ENCODE peak calls at places on chromosomes 1 and 21, in four cellular contexts. Z, P, U and M are unnamed samples.

GRCh38 chr1:54052470-54052933 is 502 bp downstream of the TMEM59 start:
- DNase-seq in Z (peak), U (peak), P (peak), M (no peak)

GRCh38 chr21:37159053-37159776 is 86.2 kb downstream of the TTC3 start:
- DNase-seq in P (no peak), U (no peak), Z (no peak), M (no peak)

GRCh38 chr1:13725714-13726175 is 25.8 kb downstream of the PRDM2 start:
- DNase-seq in P (no peak), U (peak), Z (peak), M (no peak)

GRCh38 chr1:214957330-214958137 is 125.0 kb upstream of the KCNK2 start:
- DNase-seq in Z (no peak), P (no peak), U (no peak), M (no peak)

GRCh38 chr1:28935293-28935692 is 20.9 kb downstream of the EPB41 start:
- DNase-seq in U (no peak), Z (no peak), P (no peak), M (no peak)

GRCh38 chr1:235790123-235790522 is 76.6 kb downstream of the LYST start:
- DNase-seq in Z (no peak), P (no peak), U (no peak), M (no peak)

GRCh38 chr1:22363403-22364325 is 88.0 kb upstream of the ZBTB40 start:
- DNase-seq in U (no peak), Z (no peak), P (no peak), M (no peak)

GRCh38 chr1:203669739-203670138 is 43.1 kb downstream of the ATP2B4 start:
- DNase-seq in U (no peak), Z (no peak), P (no peak), M (no peak)

GRCh38 chr1:7301346-7301993 is 469.6 kb upstream of the VAMP3 start:
- DNase-seq in Z (peak), P (no peak), U (no peak), M (no peak)

GRCh38 chr1:198326915-198327314 is 170.1 kb downstream of the NEK7 start:
- DNase-seq in P (no peak), U (no peak), Z (no peak), M (no peak)

DNA sequence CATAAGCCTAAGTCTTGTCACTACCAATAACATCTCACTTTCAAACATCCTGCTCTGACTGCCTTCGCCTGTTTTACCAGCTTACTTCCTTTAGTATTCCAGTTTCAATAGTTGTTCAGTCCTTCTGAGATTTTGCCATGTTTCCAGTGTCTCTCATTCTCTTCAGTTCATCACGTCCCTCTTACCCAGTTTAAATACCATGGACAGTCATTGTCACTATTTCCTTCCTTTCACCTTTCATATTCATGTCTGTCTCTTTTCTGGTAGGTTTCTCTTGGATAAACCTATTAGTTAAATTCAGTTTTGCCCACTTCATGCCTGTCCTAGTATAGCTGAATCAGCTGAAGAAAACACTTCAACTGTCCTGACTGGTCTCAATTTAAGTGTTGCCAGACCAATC is 5.9 kb downstream of the ATF6 start:
- DNase-seq in Z (no peak), P (no peak), U (no peak), M (no peak)
- TF ChIP-seq CTCF in Z (no peak), P (no peak), U (no peak), M (no peak)

GRCh38 chr1:44827197-44828002 is 15.7 kb downstream of the PTCH2 start:
- DNase-seq in P (no peak), Z (no peak), U (peak), M (no peak)
- TF ChIP-seq CTCF in P (no peak), Z (no peak), U (peak), M (no peak)

DNA sequence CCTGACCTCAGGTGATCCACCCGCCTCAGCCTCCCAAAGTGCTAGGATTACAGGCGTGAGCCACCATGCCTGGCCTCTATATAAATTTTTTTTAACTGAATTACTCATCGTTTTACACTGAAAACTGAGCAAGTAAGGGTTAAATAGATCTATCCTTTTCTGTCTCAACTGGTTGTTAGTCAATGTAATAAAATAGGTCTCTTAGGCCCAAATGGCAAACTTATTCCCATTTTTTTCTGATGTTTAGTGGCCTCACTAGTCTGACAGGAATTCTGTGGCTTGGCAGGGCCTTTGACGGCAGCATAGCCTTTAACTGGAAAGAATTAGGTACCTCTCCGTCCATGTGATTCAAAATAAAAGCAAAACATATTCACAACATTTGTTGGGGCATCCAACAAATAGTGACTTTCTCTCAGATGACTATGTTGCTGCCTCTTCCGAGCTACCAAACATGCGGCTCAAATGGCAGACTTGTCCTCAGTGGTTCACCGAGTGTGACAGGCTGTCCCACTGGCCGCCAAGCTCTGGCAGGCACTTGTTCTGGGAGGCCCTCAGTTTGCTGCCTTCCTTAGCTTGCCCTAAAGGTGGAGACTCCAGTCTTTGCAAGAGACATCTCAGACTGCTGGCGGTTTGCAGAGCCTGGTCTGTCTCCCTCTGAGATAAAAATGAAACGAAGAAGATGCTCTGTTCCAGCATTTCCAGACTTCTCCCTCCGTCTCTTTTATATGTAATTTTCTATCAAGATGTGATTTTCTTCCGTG is 17.4 kb downstream of the ATP1A4 start:
- DNase-seq in Z (no peak), U (peak), P (no peak), M (no peak)
- TF ChIP-seq CTCF in Z (no peak), U (peak), P (no peak), M (no peak)

GRCh38 chr1:153525088-153525713 is 10.6 kb downstream of the S100A6 start:
- DNase-seq in U (no peak), P (no peak), Z (no peak), M (no peak)
- TF ChIP-seq CTCF in U (no peak), P (no peak), Z (no peak), M (no peak)

GRCh38 chr1:12618661-12619395 is 818 bp upstream of the DHRS3 start:
- DNase-seq in U (peak), Z (peak), P (no peak), M (no peak)
- TF ChIP-seq CTCF in U (no peak), Z (no peak), P (no peak), M (no peak)

GRCh38 chr21:38702196-38702595 is 103.5 kb upstream of the ETS2 start:
- DNase-seq in P (no peak), Z (no peak), U (no peak), M (no peak)

GRCh38 chr21:38696617-38697016 is 109.1 kb upstream of the ETS2 start:
- DNase-seq in U (peak), Z (no peak), P (no peak), M (no peak)

DNA sequence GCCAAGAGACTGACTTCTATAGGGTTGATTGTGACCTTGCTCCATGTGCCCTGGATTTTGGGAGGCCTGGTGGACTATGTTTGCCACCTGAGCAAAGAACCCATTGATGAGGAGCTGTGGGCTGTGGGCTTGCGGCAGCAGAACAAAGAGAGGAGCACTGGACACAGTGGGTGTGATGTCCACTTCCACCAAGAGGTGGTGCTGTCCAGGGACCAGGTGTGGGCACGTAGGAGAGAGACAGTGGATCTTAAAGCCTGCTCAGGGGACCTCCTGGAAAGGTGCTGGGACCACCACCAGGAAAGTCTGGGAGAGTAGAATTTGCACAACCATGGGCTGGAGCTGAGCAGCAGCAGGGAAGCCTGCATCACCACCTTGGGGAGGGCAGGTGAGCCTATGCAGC is 106.7 kb upstream of the ETS2 start:
- DNase-seq in Z (no peak), P (no peak), U (peak), M (no peak)
- TF ChIP-seq CTCF in Z (peak), P (no peak), U (peak), M (no peak)

DNA sequence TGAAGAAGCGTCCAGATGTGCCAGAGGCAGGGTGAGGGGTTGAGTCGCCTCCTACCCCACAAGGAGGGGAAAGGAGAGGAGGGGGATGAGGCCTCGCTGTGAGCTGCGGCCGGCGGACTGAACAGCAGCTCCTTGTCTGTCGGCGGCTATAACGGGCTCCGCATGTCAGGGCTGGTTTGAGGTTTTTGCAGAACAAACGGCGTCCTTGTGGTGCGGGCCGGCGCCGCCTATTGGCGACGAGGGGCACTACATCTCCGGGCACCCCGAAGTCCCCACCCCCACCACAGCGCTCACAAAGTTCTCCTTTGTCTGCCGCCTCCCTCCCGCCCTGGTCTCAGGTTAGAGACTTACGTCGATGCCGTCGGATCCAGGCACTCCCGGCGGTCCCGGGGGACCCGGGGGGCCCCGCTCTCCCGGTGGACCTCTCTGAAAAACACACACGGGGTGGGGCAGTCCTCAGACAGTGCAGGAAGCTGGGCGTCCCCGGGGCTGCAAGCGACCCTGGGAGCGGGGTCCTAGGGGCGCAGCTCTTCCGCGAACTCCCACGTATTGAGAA is 1.8 kb downstream of the COL9A2 start:
- DNase-seq in U (peak), P (peak), Z (peak), M (peak)
- TF ChIP-seq CTCF in U (peak), P (peak), Z (peak), M (no peak)

GRCh38 chr1:27429029-27429425 is 36.6 kb downstream of the GPR3 start:
- DNase-seq in Z (no peak), P (no peak), U (no peak), M (no peak)

GRCh38 chr1:27427836-27428315 is 35.5 kb downstream of the GPR3 start:
- DNase-seq in U (no peak), P (no peak), Z (no peak), M (no peak)

GRCh38 chr1:27428316-27429028 is 36.0 kb downstream of the GPR3 start:
- DNase-seq in Z (no peak), U (peak), P (no peak), M (no peak)

GRCh38 chr1:27427329-27427728 is 34.9 kb downstream of the GPR3 start:
- DNase-seq in P (no peak), Z (no peak), U (no peak), M (no peak)

DNA sequence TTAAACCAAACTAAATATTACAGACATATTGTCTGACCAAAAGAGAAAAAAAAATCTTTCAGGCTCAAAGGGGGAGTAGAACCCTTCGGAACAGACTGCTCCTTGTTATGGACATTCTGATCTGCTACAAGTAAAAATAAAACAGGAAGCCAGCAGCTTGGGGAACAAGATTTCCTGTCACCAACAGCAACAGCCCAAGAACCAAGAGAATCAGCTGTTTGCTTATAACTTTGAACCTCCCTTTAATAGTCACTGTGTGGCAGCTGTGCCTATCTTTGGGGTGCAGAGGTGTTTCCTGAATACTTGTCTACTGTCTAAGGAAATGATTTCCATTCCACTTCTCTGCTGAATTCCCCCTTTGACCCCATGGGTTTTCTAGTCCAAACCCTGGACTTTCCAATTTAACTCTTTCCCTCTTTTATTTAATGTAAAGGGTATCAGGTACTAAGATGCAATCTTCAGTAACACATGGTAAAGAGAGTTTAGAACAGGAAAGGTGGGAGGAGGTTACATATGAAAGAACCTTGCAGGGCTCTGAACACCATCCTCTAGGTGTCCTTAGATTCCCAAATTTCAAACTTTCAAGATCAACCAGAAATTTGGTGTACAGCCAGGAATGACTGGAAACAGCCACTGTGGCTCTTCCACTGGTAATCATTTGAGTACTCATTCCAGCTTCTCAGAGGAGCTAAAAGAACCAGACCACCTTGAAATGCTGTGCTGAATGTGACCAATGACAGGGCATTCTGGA is 38.7 kb downstream of the GPR3 start:
- DNase-seq in P (no peak), U (no peak), Z (no peak), M (no peak)
- TF ChIP-seq CTCF in P (no peak), U (no peak), Z (no peak), M (no peak)

DNA sequence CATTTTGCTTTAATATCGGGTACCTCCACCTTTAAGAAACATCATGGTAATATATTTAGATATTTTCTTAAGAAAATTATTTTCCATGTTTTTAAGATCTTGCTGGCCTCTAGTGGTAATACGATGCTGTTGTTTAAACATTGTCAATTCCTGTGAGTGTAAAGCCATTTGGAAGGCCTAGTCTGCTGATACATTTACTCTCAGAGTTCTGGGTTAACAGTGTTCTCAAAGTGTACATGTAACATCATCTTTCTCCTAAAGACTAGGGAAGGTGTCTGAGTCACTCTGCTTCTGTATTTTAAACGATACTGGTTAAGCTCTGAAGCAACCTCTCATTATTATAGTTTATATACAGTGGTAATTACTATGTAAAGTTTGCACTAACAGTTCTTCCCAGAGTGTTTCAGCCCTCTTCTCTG is 189.1 kb downstream of the RASAL2 start:
- DNase-seq in P (no peak), Z (no peak), U (peak), M (no peak)
- TF ChIP-seq CTCF in P (peak), Z (no peak), U (peak), M (no peak)

GRCh38 chr1:38500352-38500751 is 359.2 kb downstream of the RRAGC start:
- DNase-seq in P (no peak), U (no peak), Z (no peak), M (no peak)

GRCh38 chr1:38500891-38501290 is 358.7 kb downstream of the RRAGC start:
- DNase-seq in P (no peak), Z (no peak), U (no peak), M (no peak)

GRCh38 chr1:38505950-38506349 is 353.6 kb downstream of the RRAGC start:
- DNase-seq in P (no peak), U (no peak), Z (no peak), M (no peak)

GRCh38 chr1:38507563-38507962 is 352.0 kb downstream of the RRAGC start:
- DNase-seq in P (no peak), U (no peak), Z (no peak), M (no peak)

GRCh38 chr1:38502772-38503171 is 356.8 kb downstream of the RRAGC start:
- DNase-seq in Z (no peak), U (peak), P (no peak), M (no peak)
- TF ChIP-seq CTCF in Z (no peak), U (peak), P (no peak), M (no peak)